ENCODE peak calls at places on chromosomes 13 and 19, in eight cellular contexts. C is ascending aorta; K is activated T-helper 9 cell treated with anti-CD3 and anti-CD28 coated beads, Interleukin-2, amount 50 U/mL, for 16 hours; F is T-cell; Z is progenitor cell of endocrine pancreas; J is CD4-positive, alpha-beta T cell; V is EL; B is HEK293T. X is an unnamed sample.

GRCh38 chr13:60454425-60454824 is 57.4 kb downstream of the TDRD3 start:
- DNase-seq in C (no peak), K (no peak), F (no peak), Z (no peak), J (no peak), V (no peak), B (no peak), X (no peak)

GRCh38 chr19:35692010-35692409 is 12.3 kb upstream of the ZBTB32 start:
- DNase-seq in C (no peak), K (no peak), F (no peak), Z (no peak), J (no peak), V (no peak), B (no peak), X (no peak)

GRCh38 chr19:46904114-46905060 is 43.6 kb downstream of the ARHGAP35 start:
- DNase-seq in C (no peak), K (no peak), F (no peak), Z (no peak), J (no peak), V (peak), B (no peak), X (no peak)

GRCh38 chr19:7869910-7870511 is 4.2 kb downstream of the PRR36 start:
- DNase-seq in C (no peak), K (no peak), F (peak), Z (no peak), J (no peak), V (peak), B (peak), X (no peak)

GRCh38 chr13:113656831-113657671 is 947 bp downstream of the ATP4B start:
- DNase-seq in C (peak), K (no peak), F (no peak), Z (no peak), J (no peak), V (no peak), B (no peak), X (no peak)

GRCh38 chr19:20005741-20006140 is 33.6 kb downstream of the ZNF682 start:
- DNase-seq in C (no peak), K (no peak), F (no peak), Z (no peak), J (no peak), V (no peak), B (no peak), X (no peak)

GRCh38 chr13:113013878-113014751 is 45.1 kb downstream of the MCF2L start:
- DNase-seq in C (no peak), K (no peak), F (no peak), Z (no peak), J (no peak), V (no peak), B (no peak), X (no peak)

GRCh38 chr13:96417956-96418355 is 328.0 kb downstream of the HS6ST3 start:
- DNase-seq in C (no peak), K (no peak), F (no peak), Z (no peak), J (no peak), V (no peak), B (no peak), X (no peak)

GRCh38 chr19:22426901-22427300 is 4.8 kb upstream of the ZNF98 start:
- DNase-seq in C (no peak), K (no peak), F (no peak), Z (no peak), J (no peak), V (no peak), B (no peak), X (no peak)

GRCh38 chr13:51727634-51728274 is 76.2 kb downstream of the DHRS12 start:
- DNase-seq in C (no peak), K (no peak), F (no peak), Z (no peak), J (no peak), V (no peak), B (no peak), X (no peak)

GRCh38 chr13:102405499-102406079 is 3.7 kb upstream of the FGF14 start:
- DNase-seq in C (no peak), K (no peak), F (no peak), Z (peak), J (no peak), V (no peak), B (no peak), X (no peak)

GRCh38 chr19:4694211-4694987 is 24.3 kb upstream of the MYDGF start:
- DNase-seq in C (no peak), K (no peak), F (no peak), Z (no peak), J (no peak), V (peak), B (no peak), X (no peak)

GRCh38 chr19:6738726-6739389 is 622 bp upstream of the TRIP10 start:
- DNase-seq in C (peak), K (no peak), F (no peak), Z (no peak), J (no peak), V (no peak), B (no peak), X (no peak)